ENCODE peak calls at places on chromosomes 3 and 15, in six cellular contexts. F, H, E, B, K and Q are unnamed samples.
A peak's percentile ranks its signal among the peaks of the same experiment; 100 is the strongest.

GRCh38 chr3:120497318-120497717 is 46.5 kb upstream of the FSTL1 start:
- DNase-seq in F (no peak), H (peak; percentile 89), E (no peak), B (peak; percentile 98), K (peak; percentile 93), Q (peak; percentile 98)

GRCh38 chr3:153338487-153338886 is 176.5 kb downstream of the RAP2B start:
- DNase-seq in F (no peak), H (peak; percentile 28), E (no peak), B (peak; percentile 59), K (peak; percentile 58), Q (peak; percentile 88)

GRCh38 chr3:162492446-162493081 is 996.0 kb downstream of the OTOL1 start:
- DNase-seq in F (no peak), H (peak; percentile 69), E (peak; percentile 67), B (peak; percentile 84), K (peak; percentile 79), Q (peak; percentile 73)

GRCh38 chr3:5294360-5294759 is 106.9 kb downstream of the EDEM1 start:
- DNase-seq in F (no peak), H (peak; percentile 46), E (no peak), B (peak; percentile 48), K (peak; percentile 81), Q (peak; percentile 19)

GRCh38 chr3:183464480-183464879 is 36.1 kb upstream of the MCF2L2 start:
- DNase-seq in F (no peak), H (no peak), E (no peak), B (no peak), K (no peak), Q (no peak)

GRCh38 chr3:46946856-46947544 is 29.5 kb downstream of the CCDC12 start:
- DNase-seq in F (peak; percentile 78), H (no peak), E (no peak), B (peak; percentile 31), K (peak; percentile 73), Q (no peak)

GRCh38 chr15:52158084-52158765 is 33.0 kb downstream of the GNB5 start:
- DNase-seq in F (no peak), H (no peak), E (no peak), B (no peak), K (no peak), Q (no peak)

GRCh38 chr15:68536331-68537095 is 42.3 kb upstream of the CORO2B start:
- DNase-seq in F (no peak), H (peak; percentile 96), E (no peak), B (peak; percentile 98), K (peak; percentile 96), Q (peak; percentile 92)

GRCh38 chr3:58711871-58712270 is 45.3 kb upstream of the FAM3D start:
- DNase-seq in F (no peak), H (no peak), E (no peak), B (no peak), K (no peak), Q (no peak)

GRCh38 chr15:68312701-68313204 is 35.2 kb downstream of the FEM1B start:
- DNase-seq in F (no peak), H (no peak), E (no peak), B (peak; percentile 75), K (peak; percentile 93), Q (peak; percentile 64)

GRCh38 chr3:72217570-72217969 is 432.6 kb upstream of the PROK2 start:
- DNase-seq in F (no peak), H (no peak), E (no peak), B (no peak), K (no peak), Q (no peak)

GRCh38 chr3:148718982-148719862 is 21.5 kb downstream of the AGTR1 start:
- DNase-seq in F (no peak), H (no peak), E (peak; percentile 32), B (peak; percentile 32), K (peak; percentile 53), Q (peak; percentile 37)

GRCh38 chr3:9280477-9281219 is 31.2 kb upstream of the SRGAP3 start:
- DNase-seq in F (no peak), H (no peak), E (no peak), B (no peak), K (peak; percentile 53), Q (peak; percentile 18)

DNA sequence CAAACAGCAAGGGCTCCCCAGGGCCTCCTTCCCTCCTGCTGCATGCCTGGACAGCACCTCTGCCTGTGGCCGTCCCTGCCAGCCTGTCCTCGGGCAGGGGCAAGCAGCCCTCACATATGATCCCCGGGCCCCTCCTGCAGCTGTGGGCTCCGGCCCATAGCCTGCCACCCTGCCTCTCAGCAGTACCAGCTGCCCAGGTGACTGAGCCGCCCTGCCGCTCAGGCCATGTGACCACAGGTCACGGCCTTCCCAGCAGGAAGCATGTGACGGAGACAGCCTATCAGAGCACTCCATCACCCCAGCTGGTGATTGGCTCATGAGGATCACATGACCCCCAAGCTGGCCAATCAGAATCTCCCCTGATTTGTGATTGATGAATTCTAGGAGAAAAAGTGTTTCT is 23.9 kb downstream of the ALDH1L1 start:
- DNase-seq in F (no peak), H (no peak), E (peak; percentile 30), B (no peak), K (no peak), Q (peak; percentile 2)
- H3K4me3 ChIP-seq in F (no peak overlapping the region), H (no peak overlapping the region), E (no peak overlapping the region), B (no peak overlapping the region), K (no peak overlapping the region), Q (no peak overlapping the region)

DNA sequence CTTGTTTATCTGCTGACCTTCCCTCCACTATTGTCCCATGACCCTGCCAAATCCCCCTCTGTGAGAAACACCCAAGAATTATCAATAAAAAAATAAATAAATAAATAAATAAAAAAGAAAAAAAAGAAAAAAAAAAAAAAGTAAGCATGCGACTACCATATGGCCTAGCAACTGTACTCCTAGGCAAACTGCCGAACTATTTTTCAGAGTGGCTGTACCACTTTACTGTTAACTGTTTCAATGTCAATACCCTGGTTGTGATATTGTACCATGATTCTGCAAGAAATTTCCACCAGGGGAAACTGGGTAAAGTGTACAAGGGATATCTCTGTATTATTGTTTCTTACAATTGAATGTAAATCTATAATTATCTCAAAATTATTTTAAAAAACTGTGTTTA is 41.3 kb upstream of the MAP4 start:
- DNase-seq in F (no peak), H (no peak), E (no peak), B (no peak), K (peak; percentile 70), Q (peak; percentile 49)
- H3K4me3 ChIP-seq in F (no peak overlapping the region), H (no peak overlapping the region), E (no peak overlapping the region), B (no peak overlapping the region), K (no peak overlapping the region), Q (no peak overlapping the region)

DNA sequence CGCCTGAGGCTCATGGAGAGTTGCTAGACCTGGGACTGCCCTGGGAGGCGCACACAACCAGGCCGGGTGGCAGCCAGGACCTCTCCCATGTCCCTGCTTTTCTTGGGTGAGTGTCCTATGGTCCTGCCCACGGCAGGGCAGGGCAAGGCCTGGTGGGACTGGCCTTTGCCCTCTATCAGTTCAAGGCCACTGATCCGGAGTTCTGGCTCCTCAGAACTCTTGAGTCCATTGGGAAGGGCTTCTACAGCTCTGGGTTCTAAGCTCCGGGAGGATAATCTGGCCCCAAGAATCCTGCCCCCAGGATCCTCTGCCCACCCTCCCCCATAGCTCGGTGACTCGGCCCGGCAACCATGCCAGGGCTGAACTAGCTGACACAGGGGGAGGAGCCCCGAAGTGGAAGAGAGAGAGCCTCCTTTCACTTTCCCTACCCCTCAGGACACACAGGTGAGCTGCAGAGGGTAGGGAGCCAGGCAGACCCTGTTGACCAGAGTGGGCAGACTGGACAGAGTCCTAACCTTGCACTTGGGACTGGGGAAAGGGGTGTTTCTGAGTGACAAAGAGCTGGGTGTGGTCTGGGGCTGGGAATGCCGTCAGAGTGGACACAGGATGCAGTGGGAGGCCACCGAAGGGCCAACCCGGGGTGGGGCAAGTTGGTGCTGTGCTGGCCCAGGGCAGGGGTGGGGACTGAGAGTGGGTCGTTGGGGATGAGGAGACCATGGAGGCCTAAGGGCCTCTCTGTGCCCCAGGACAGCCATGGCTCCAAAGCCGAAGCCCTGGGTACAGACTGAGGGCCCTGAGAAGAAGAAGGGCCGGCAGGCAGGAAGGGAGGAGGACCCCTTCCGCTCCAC is 664 bp downstream of the PARP3 start:
- DNase-seq in F (peak; percentile 61), H (no peak), E (peak; percentile 60), B (peak; percentile 52), K (peak; percentile 94), Q (peak; percentile 59)
- H3K4me3 ChIP-seq in F (peak overlapping the region; percentile 22), H (peak overlapping the region; percentile 59), E (peak overlapping the region; percentile 60), B (peak overlapping the region; percentile 32), K (peak overlapping the region; percentile 71), Q (peak overlapping the region; percentile 50)

DNA sequence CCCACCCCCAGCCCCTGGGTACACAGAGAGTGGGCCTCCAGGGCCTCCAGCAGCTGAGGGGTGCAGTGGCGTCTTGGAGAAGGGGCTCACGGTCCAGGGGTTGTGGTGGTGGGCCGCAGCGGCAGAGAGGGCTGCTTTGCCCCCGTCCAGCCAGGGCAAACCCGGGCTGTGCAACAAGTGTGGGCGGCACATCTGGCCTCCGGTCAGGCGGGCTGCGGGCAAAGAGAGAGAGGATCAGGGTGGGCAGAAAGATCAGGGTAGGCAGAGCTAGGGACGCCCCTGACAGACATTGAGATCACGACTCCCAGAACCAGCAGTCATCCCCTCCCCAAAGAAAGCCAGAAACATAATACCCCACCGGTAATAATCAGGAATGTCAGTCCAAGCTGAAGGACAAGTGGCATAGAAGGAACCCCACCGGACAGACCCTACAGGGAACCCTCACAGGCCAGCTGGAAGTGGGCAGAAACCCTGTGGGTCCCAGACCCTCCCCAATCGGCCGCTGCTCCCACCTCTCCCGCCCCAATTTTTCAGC is 6.8 kb downstream of the GATA2 start:
- DNase-seq in F (peak; percentile 40), H (no peak), E (no peak), B (no peak), K (peak; percentile 64), Q (no peak)
- H3K4me3 ChIP-seq in F (peak overlapping the region; percentile 60), H (peak overlapping the region; percentile 82), E (peak overlapping the region; percentile 84), B (peak overlapping the region; percentile 89), K (peak overlapping the region; percentile 90), Q (no peak overlapping the region)

DNA sequence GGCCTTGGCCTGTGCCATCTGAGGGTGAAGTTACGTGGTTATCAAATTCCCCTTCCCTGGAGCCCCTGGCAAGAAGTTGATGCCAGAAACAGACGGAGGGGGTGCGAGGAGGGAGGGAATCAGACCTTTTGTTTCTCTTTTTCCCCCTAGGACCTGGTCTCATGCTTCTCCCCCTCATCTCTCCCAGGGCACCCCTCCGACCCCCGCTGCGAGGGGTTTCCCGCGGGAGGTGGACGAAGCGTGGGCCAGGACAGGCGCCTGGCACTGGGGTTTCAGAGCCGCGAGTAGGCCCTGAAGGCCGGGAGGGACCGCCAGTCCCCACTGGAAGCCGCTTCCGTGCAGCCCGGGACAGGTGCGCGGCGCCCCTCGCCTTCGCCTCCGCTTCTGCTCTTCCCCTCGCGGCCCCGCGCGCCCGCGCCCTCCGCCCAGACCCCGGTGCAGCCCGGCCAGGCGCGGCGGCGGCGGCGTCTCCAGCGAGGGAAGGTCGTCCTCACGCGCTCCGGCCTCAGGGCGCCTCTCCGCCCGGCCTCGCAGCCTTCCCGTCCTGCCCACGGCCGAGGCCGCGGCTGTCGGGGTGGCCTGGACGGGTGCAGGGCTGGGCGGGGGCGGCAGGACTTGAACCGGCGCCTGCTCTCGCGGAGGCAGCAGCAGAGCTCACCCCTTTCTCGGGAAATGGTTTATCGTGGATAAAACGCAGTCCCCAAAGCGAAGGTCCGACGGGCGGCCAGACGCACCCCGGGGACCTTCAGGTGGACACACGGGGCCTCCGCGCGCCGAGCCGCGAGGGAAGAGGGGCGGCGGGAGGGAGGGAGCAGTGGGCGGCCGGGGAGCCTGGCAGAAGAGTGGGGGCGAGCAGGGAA is 31.5 kb upstream of the ADAMTS17 start:
- DNase-seq in F (no peak), H (no peak), E (no peak), B (no peak), K (no peak), Q (no peak)
- H3K4me3 ChIP-seq in F (no peak overlapping the region), H (no peak overlapping the region), E (no peak overlapping the region), B (no peak overlapping the region), K (no peak overlapping the region), Q (no peak overlapping the region)

GRCh38 chr3:10680796-10681195 is 135.2 kb upstream of the SLC6A11 start:
- DNase-seq in F (no peak), H (no peak), E (no peak), B (no peak), K (no peak), Q (no peak)
- H3K4me3 ChIP-seq in F (no peak overlapping the region), H (no peak overlapping the region), E (no peak overlapping the region), B (no peak overlapping the region), K (no peak overlapping the region), Q (no peak overlapping the region)

GRCh38 chr3:195584543-195584870 is 767 bp upstream of the APOD start:
- DNase-seq in F (no peak), H (no peak), E (no peak), B (no peak), K (no peak), Q (no peak)
- H3K4me3 ChIP-seq in F (no peak overlapping the region), H (no peak overlapping the region), E (no peak overlapping the region), B (no peak overlapping the region), K (peak overlapping the region; percentile 48), Q (no peak overlapping the region)